ENCODE peak calls at places on chromosomes 16 and 17, in six cellular contexts. N, R, E, F, T and Y are unnamed samples.

GRCh38 chr17:4068918-4069317 is 73.9 kb downstream of the ZZEF1 start:
- DNase-seq in N (no peak), R (no peak), E (no peak), F (no peak), T (no peak), Y (no peak)

GRCh38 chr16:75420987-75421819 is 12.1 kb downstream of the CFDP1 start:
- DNase-seq in N (peak), R (peak), E (peak), F (peak), T (no peak), Y (peak)

GRCh38 chr17:49845210-49845782 is 2.6 kb downstream of the TAC4 start:
- DNase-seq in N (no peak), R (no peak), E (no peak), F (no peak), T (no peak), Y (no peak)

GRCh38 chr17:19346351-19347255 is 15.9 kb downstream of the B9D1 start:
- DNase-seq in N (no peak), R (no peak), E (peak), F (peak), T (no peak), Y (no peak)

GRCh38 chr16:28543072-28543471 is 4.3 kb upstream of the NUPR1 start:
- DNase-seq in N (no peak), R (peak), E (no peak), F (no peak), T (no peak), Y (no peak)

GRCh38 chr17:40564883-40565744 is at the start of gene CCR7:
- DNase-seq in N (no peak), R (no peak), E (no peak), F (no peak), T (no peak), Y (peak)

GRCh38 chr16:84294196-84295142 is at the start of gene WFDC1:
- DNase-seq in N (no peak), R (no peak), E (no peak), F (no peak), T (no peak), Y (no peak)

GRCh38 chr16:67104061-67104460 is 5.7 kb upstream of the PHAF1 start:
- DNase-seq in N (no peak), R (no peak), E (peak), F (no peak), T (no peak), Y (no peak)

GRCh38 chr16:9527976-9528375 is 436.5 kb downstream of the HAPSTR1 start:
- DNase-seq in N (no peak), R (no peak), E (no peak), F (no peak), T (no peak), Y (no peak)

GRCh38 chr17:16301963-16302855 is 51.1 kb downstream of the CENPV start:
- DNase-seq in N (peak), R (no peak), E (no peak), F (no peak), T (no peak), Y (no peak)

GRCh38 chr17:76515291-76515949 is 14.2 kb upstream of the RHBDF2 start:
- DNase-seq in N (peak), R (peak), E (no peak), F (peak), T (no peak), Y (peak)

GRCh38 chr17:47239663-47240374 is 13.8 kb upstream of the ITGB3 start:
- DNase-seq in N (peak), R (peak), E (peak), F (peak), T (no peak), Y (no peak)

GRCh38 chr17:80598813-80599545 is 54.3 kb downstream of the RPTOR start:
- DNase-seq in N (no peak), R (no peak), E (no peak), F (no peak), T (no peak), Y (no peak)

GRCh38 chr17:48613862-48614694 is 1.0 kb downstream of the HOXB8 start:
- DNase-seq in N (no peak), R (no peak), E (peak), F (no peak), T (no peak), Y (no peak)

GRCh38 chr17:48612456-48612853 is 1.6 kb upstream of the HOXB7 start:
- DNase-seq in N (no peak), R (no peak), E (peak), F (no peak), T (no peak), Y (no peak)

GRCh38 chr17:48611681-48612455 is 1.1 kb upstream of the HOXB7 start:
- DNase-seq in N (no peak), R (no peak), E (peak), F (no peak), T (no peak), Y (no peak)

GRCh38 chr17:48614904-48615211 is 234 bp downstream of the HOXB8 start:
- DNase-seq in N (no peak), R (no peak), E (peak), F (no peak), T (no peak), Y (no peak)

GRCh38 chr17:48612854-48613691 is 2.0 kb downstream of the HOXB8 start:
- DNase-seq in N (no peak), R (no peak), E (peak), F (no peak), T (no peak), Y (no peak)
- TF ChIP-seq CTCF in N (no peak), R (peak), E (no peak), F (peak), T (no peak), Y (no peak)

DNA sequence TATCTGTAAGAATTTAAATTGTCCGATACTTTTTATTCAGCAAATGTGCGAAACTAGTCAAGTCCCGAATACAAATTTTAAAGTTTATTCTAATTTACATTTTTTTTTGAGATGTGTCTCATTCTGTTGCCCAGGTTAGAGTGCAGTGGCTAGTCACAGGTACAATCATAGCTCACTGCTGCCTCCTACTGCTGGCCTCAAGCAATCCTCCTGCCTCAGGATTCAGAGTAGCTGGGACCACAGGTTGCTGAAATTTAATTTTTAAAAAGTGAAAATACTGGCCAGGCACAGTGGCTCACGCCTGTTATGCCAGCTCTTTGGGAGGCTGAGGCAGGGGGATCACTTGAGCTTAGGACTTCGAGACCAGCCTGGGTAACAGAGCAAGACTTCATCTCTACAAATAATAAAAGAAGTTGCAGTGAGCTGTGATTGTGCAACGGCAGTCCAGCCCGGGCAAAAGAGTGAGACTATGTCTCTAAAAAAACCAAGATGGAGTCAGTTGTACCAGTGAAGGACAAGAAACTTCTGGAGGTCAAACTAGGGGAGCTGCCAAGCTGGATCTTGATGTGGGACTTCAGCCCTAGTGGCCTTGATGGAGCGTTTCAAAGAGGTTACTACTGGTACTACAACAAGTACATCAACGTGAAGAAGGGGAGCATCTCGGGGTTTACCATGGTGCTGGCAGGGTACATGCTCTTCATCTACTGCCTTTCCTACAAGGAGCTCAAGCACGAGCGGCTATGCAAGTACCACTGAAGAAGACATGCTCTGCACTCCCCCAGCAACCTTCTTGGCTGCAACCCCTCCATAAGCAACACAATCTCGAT is 5.6 kb downstream of the POLG2 start:
- DNase-seq in N (peak), R (no peak), E (peak), F (no peak), T (no peak), Y (peak)
- TF ChIP-seq CTCF in N (peak), R (peak), E (peak), F (peak), T (no peak), Y (peak)

GRCh38 chr16:25048146-25048618 is 33.0 kb upstream of the ARHGAP17 start:
- DNase-seq in N (no peak), R (no peak), E (no peak), F (no peak), T (no peak), Y (no peak)

GRCh38 chr16:25052530-25052929 is 37.4 kb upstream of the ARHGAP17 start:
- DNase-seq in N (peak), R (no peak), E (no peak), F (no peak), T (no peak), Y (no peak)

GRCh38 chr16:25051446-25052160 is 36.4 kb upstream of the ARHGAP17 start:
- DNase-seq in N (no peak), R (no peak), E (peak), F (no peak), T (no peak), Y (no peak)

GRCh38 chr16:25052161-25052511 is 37.0 kb upstream of the ARHGAP17 start:
- DNase-seq in N (no peak), R (no peak), E (no peak), F (no peak), T (no peak), Y (no peak)
- TF ChIP-seq CTCF in N (no peak), R (no peak), E (no peak), F (no peak), T (no peak), Y (no peak)

GRCh38 chr16:2971134-2971984 is 2.2 kb downstream of the PAQR4 start:
- DNase-seq in N (no peak), R (no peak), E (no peak), F (no peak), T (no peak), Y (no peak)

GRCh38 chr16:2970563-2970962 is 1.4 kb downstream of the PAQR4 start:
- DNase-seq in N (no peak), R (no peak), E (no peak), F (no peak), T (no peak), Y (no peak)

GRCh38 chr16:2968368-2968737 is 795 bp upstream of the PAQR4 start:
- DNase-seq in N (no peak), R (no peak), E (no peak), F (no peak), T (no peak), Y (no peak)

GRCh38 chr16:2968738-2969544 is at the start of gene PAQR4:
- DNase-seq in N (peak), R (peak), E (peak), F (peak), T (no peak), Y (peak)

DNA sequence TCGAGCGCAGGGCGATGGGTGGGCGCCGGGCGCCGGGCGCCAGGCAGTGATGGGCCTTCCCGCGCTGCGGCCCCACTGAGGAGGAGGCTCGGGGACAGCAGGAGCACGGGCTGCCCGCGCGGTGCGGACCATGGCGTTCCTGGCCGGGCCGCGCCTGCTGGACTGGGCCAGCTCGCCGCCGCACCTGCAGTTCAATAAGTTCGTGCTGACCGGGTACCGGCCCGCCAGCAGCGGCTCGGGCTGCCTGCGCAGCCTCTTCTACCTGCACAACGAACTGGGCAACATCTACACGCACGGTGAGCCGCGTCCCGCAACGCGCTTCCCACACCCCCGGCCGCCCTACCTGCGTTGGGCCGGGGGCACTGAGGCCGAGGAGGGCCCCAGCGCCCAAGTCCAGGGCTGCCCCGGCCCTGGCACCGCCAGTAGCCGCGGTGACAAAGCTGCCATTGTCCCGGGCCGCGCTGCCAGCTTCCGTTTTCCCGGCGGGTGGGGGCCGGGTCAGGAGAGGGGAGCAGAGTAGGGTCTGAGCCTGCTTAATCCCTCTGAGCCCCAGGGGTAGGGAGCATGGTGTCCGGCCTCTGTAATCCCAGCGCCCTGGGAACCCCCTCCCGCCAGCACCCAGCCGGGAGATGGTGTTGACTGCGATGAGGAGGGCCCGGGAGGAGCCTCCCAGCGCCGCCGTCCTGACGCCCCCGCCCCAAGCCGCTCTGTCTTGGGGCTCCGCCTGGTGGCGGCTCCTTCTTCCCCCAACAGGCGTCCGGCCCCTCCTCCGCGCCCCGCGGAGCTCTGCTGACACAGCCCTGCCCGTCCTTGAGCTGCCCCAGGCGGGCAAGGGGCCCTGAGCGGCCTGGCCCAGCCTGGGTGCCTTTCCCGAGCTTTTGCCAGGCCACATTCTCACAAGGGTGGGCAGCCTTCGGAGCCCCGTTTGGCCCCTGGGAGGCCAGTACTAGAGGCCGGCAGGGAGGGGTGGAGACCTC is 685 bp downstream of the PAQR4 start:
- DNase-seq in N (peak), R (peak), E (peak), F (no peak), T (no peak), Y (peak)
- TF ChIP-seq CTCF in N (no peak), R (peak), E (peak), F (peak), T (no peak), Y (peak)

DNA sequence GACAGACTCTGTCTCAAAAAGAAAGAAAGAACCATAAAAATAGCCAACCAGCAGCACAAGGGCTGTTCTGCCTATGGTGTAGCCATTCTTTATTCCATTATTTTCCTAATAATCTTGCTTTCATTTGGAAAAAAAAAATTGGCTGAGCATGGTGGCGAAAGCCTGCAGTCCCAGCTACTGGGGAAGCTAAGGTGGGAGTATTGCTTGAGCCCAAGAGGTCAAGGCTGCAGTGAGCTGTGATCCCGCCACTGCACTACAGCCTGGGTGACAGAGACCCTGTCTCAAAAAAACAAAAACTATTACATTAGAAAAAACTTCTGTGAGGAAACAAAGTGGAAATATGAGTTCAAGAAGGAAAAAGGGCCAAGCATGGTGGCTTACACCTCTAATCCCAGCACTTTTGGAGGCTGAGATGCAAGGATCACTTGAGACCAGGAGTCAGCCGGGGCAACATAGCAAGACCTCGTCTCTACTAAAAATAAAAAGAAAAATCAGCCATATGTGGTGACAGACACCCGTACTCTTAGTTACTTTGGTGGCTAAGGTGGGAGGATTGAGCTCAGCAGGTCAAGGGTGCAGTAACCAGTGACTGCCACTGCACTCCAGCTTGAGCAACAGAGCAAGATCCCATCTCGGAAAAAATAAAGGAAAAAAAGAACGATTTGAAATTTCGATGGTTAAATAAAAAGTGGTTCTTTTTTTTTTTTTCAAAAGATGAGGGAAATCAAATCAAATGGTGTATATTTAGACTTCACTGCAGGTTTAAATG is 2.5 kb downstream of the DCAKD start:
- DNase-seq in N (no peak), R (no peak), E (peak), F (no peak), T (no peak), Y (no peak)
- TF ChIP-seq CTCF in N (no peak), R (peak), E (peak), F (no peak), T (no peak), Y (no peak)

GRCh38 chr17:6843241-6843890 is 11.8 kb upstream of the TEKT1 start:
- DNase-seq in N (no peak), R (no peak), E (peak), F (no peak), T (no peak), Y (no peak)
- TF ChIP-seq CTCF in N (peak), R (peak), E (peak), F (peak), T (peak), Y (peak)

GRCh38 chr16:17544785-17545184 is 74.0 kb upstream of the XYLT1 start:
- DNase-seq in N (no peak), R (no peak), E (peak), F (no peak), T (no peak), Y (no peak)
- TF ChIP-seq CTCF in N (no peak), R (no peak), E (no peak), F (no peak), T (no peak), Y (peak)

DNA sequence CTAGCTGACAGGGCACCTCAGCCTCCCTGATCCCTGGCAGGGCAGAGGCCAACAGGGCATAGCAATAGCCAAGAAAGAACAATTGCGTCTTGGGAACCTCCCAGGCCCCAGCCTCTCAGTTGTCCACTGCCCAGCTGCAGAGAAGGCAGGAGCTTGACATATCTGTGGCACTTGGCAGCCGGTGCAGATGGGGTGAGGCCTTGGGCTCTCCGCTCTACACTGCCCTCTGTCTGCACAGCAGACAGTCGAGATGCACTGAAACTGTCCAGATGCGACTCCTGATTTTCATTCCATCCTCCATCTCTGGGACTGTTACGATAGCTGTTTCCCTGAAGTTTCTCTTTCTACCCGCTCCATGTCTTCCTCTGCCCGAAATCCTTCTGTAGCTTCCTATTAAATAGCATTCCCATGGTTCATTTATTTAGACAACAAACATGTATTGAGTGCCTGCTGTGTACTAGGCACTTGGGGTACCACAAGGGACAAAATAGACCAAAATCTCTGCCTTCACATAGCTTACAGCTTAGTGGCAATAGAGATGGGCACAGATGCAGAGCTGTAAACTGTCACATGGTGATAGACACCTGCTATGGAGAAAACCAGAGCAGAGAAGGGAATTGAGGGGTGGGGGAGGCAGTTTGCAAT is 3.3 kb downstream of the POLR3E start:
- DNase-seq in N (peak), R (peak), E (peak), F (no peak), T (no peak), Y (peak)
- TF ChIP-seq CTCF in N (peak), R (peak), E (peak), F (peak), T (peak), Y (peak)